ENCODE peak calls at places on chromosomes 7 and 10, in four cellular contexts. One of them, this sample, is unnamed.

GRCh38 chr10:33193057-33193866 is 141.2 kb downstream of the NRP1 start:
- DNase-seq in glutamatergic neuron: peak
- DNase-seq in endodermal cell: peak
- DNase-seq in B cell: peak
- DNase-seq in this sample: peak

GRCh38 chr10:73218466-73219191 is 28.4 kb downstream of the DNAJC9 start:
- DNase-seq in glutamatergic neuron: no peak
- DNase-seq in endodermal cell: no peak
- DNase-seq in B cell: no peak
- DNase-seq in this sample: no peak

GRCh38 chr10:53646525-53646924 is 873.9 kb upstream of the MBL2 start:
- DNase-seq in glutamatergic neuron: no peak
- DNase-seq in endodermal cell: no peak
- DNase-seq in B cell: no peak
- DNase-seq in this sample: no peak

GRCh38 chr7:35697414-35698175 is 2.7 kb upstream of the HERPUD2 start:
- DNase-seq in glutamatergic neuron: no peak
- DNase-seq in endodermal cell: no peak
- DNase-seq in B cell: no peak
- DNase-seq in this sample: no peak

GRCh38 chr10:7571992-7572391 is 94.8 kb downstream of the ITIH5 start:
- DNase-seq in glutamatergic neuron: no peak
- DNase-seq in endodermal cell: no peak
- DNase-seq in B cell: no peak
- DNase-seq in this sample: no peak

GRCh38 chr7:1912472-1913289 is 242.6 kb downstream of the ELFN1 start:
- DNase-seq in glutamatergic neuron: peak
- DNase-seq in endodermal cell: no peak
- DNase-seq in B cell: no peak
- DNase-seq in this sample: no peak

GRCh38 chr7:7452119-7452518 is 83.6 kb downstream of the COL28A1 start:
- DNase-seq in glutamatergic neuron: no peak
- DNase-seq in endodermal cell: no peak
- DNase-seq in B cell: no peak
- DNase-seq in this sample: no peak

GRCh38 chr7:157337316-157338149 is 729 bp downstream of the DNAJB6 start:
- DNase-seq in glutamatergic neuron: peak
- DNase-seq in endodermal cell: peak
- DNase-seq in B cell: peak
- DNase-seq in this sample: peak

This sample was measured in GM13976.